ENCODE peak calls at places on chromosomes 6 and 20, in nine cellular contexts. A is Peyer's patch, P is heart left ventricle, I is lower leg skin, H is GM12891, J is adrenal gland, C is breast epithelium, L is IMR-90, K is HCT116. T is an unnamed sample.

GRCh38 chr6:7213416-7213815 is 99.6 kb downstream of the SSR1 start:
- DNase-seq in L (no peak), A (no peak), H (no peak), K (no peak), I (no peak), C (no peak), P (no peak), J (no peak), T (no peak)

GRCh38 chr20:7257719-7258466 is 490.4 kb downstream of the BMP2 start:
- DNase-seq in C (no peak), P (peak), H (no peak), K (no peak), L (no peak), J (no peak), A (no peak), I (no peak), T (no peak)

GRCh38 chr20:11813106-11813890 is 104.4 kb upstream of the BTBD3 start:
- DNase-seq in K (no peak), L (no peak), A (no peak), C (no peak), J (no peak), H (no peak), I (no peak), P (no peak), T (no peak)

GRCh38 chr6:13526718-13527668 is 39.6 kb upstream of the GFOD1 start:
- DNase-seq in H (peak), P (peak), J (no peak), C (no peak), K (no peak), I (peak), A (peak), L (no peak), T (no peak)

GRCh38 chr20:45052698-45053440 is 48.1 kb downstream of the KCNS1 start:
- DNase-seq in H (peak), I (no peak), P (no peak), C (no peak), L (peak), K (no peak), A (no peak), J (no peak), T (no peak)

GRCh38 chr6:158819213-158819976 is at the start of gene EZR:
- DNase-seq in K (peak), C (peak), I (peak), A (peak), J (peak), P (peak), H (peak), L (peak), T (peak)

GRCh38 chr6:36095497-36096391 is 34.6 kb upstream of the MAPK13 start:
- DNase-seq in I (no peak), A (peak), K (no peak), L (no peak), H (no peak), J (no peak), C (no peak), P (no peak), T (no peak)

GRCh38 chr6:45327956-45328522 is at the start of gene RUNX2:
- DNase-seq in L (peak), K (no peak), J (no peak), I (no peak), H (no peak), A (no peak), P (no peak), C (no peak), T (no peak)

GRCh38 chr6:89675949-89676753 is 37.6 kb upstream of the LYRM2 start:
- DNase-seq in A (no peak), K (no peak), J (no peak), L (peak), H (no peak), I (no peak), C (no peak), P (no peak), T (no peak)

GRCh38 chr6:108476381-108476780 is 84.3 kb upstream of the FOXO3 start:
- DNase-seq in J (no peak), K (no peak), H (no peak), I (no peak), A (no peak), C (no peak), L (no peak), P (no peak), T (no peak)

GRCh38 chr6:87251725-87252124 is 70.7 kb upstream of the SMIM8 start:
- DNase-seq in K (no peak), L (no peak), H (no peak), C (no peak), I (no peak), J (no peak), P (no peak), A (no peak), T (no peak)

GRCh38 chr6:41768545-41769308 is 11.0 kb downstream of the FRS3 start:
- DNase-seq in L (no peak), J (no peak), C (no peak), I (no peak), A (no peak), P (no peak), K (no peak), H (no peak), T (no peak)

GRCh38 chr6:103327079-103327478 is 1532.6 kb downstream of the HACE1 start:
- DNase-seq in C (no peak), L (no peak), A (no peak), J (no peak), P (no peak), I (no peak), K (no peak), H (no peak), T (no peak)

GRCh38 chr6:116244284-116244683 is 9.6 kb downstream of the TSPYL4 start:
- DNase-seq in A (no peak), C (no peak), P (no peak), I (no peak), L (no peak), J (no peak), K (no peak), H (no peak), T (no peak)

GRCh38 chr20:47198254-47198671 is 158.2 kb downstream of the ZMYND8 start:
- DNase-seq in K (no peak), J (no peak), A (no peak), C (no peak), L (peak), P (no peak), I (no peak), H (no peak), T (no peak)

GRCh38 chr6:163750436-163751031 is 336.0 kb downstream of the QKI start:
- DNase-seq in P (no peak), A (no peak), I (no peak), L (no peak), C (no peak), J (no peak), H (no peak), K (no peak), T (no peak)

GRCh38 chr20:36106606-36107005 is 47.9 kb upstream of the EPB41L1 start:
- DNase-seq in C (no peak), L (no peak), K (no peak), I (no peak), A (no peak), J (no peak), P (no peak), H (no peak), T (no peak)

GRCh38 chr20:57902478-57902877 is 192.7 kb upstream of the PMEPA1 start:
- DNase-seq in H (no peak), J (no peak), I (no peak), K (no peak), C (no peak), P (no peak), A (no peak), L (peak), T (peak)

GRCh38 chr6:139981066-139981624 is 606.7 kb upstream of the CITED2 start:
- DNase-seq in J (no peak), H (no peak), L (no peak), P (no peak), C (no peak), I (no peak), A (no peak), K (no peak), T (no peak)

GRCh38 chr20:39700527-39700926 is 738.4 kb downstream of the DHX35 start:
- DNase-seq in P (no peak), J (no peak), C (no peak), A (no peak), H (no peak), L (no peak), I (no peak), K (no peak), T (no peak)

GRCh38 chr20:7410150-7410549 is 530.1 kb downstream of the HAO1 start:
- DNase-seq in K (no peak), L (no peak), H (no peak), A (no peak), I (no peak), J (no peak), P (no peak), C (no peak), T (no peak)

GRCh38 chr6:21538186-21538798 is 55.3 kb upstream of the SOX4 start:
- DNase-seq in K (no peak), I (no peak), A (no peak), L (peak), J (no peak), H (no peak), C (no peak), P (no peak), T (peak)

GRCh38 chr20:13449868-13450441 is 188.8 kb downstream of the TASP1 start:
- DNase-seq in P (no peak), C (no peak), A (no peak), L (peak), J (no peak), I (no peak), K (no peak), H (no peak), T (no peak)

GRCh38 chr6:11263185-11263817 is 30.8 kb upstream of the NEDD9 start:
- DNase-seq in I (peak), L (peak), A (peak), P (peak), J (no peak), C (peak), K (no peak), H (no peak), T (peak)

GRCh38 chr6:90110971-90111370 is 185.7 kb downstream of the BACH2 start:
- DNase-seq in H (no peak), K (no peak), C (no peak), J (no peak), P (no peak), L (no peak), A (no peak), I (no peak), T (no peak)

GRCh38 chr20:47927385-47927851 is 142.1 kb upstream of the SULF2 start:
- DNase-seq in C (peak), P (no peak), L (peak), H (no peak), J (no peak), K (no peak), A (no peak), I (no peak), T (no peak)

GRCh38 chr6:1162367-1163275 is 149.3 kb upstream of the FOXQ1 start:
- DNase-seq in C (no peak), J (no peak), L (peak), K (no peak), P (no peak), H (no peak), A (no peak), I (no peak), T (no peak)

GRCh38 chr6:14995966-14996602 is 249.8 kb upstream of the JARID2 start:
- DNase-seq in H (no peak), I (no peak), K (no peak), A (no peak), C (no peak), P (no peak), L (no peak), J (no peak), T (no peak)

GRCh38 chr20:32463642-32464400 is 105.7 kb downstream of the ASXL1 start:
- DNase-seq in P (no peak), I (no peak), K (no peak), A (peak), H (no peak), J (no peak), C (peak), L (no peak), T (no peak)

GRCh38 chr6:122048570-122048969 is 350.9 kb upstream of the HSF2 start:
- DNase-seq in L (peak), A (no peak), P (no peak), K (no peak), J (no peak), I (no peak), H (no peak), C (no peak), T (no peak)

GRCh38 chr20:49859807-49860206 is 47.2 kb downstream of the SLC9A8 start:
- DNase-seq in C (peak), K (no peak), A (no peak), L (no peak), P (no peak), J (no peak), I (no peak), H (no peak), T (peak)

GRCh38 chr6:26197736-26198625 is 110.8 kb downstream of the HFE start:
- DNase-seq in P (no peak), A (peak), I (no peak), L (peak), J (no peak), C (peak), H (no peak), K (peak), T (no peak)

GRCh38 chr6:144317736-144318135 is 32.6 kb downstream of the UTRN start:
- DNase-seq in J (no peak), K (no peak), L (peak), I (no peak), A (no peak), C (no peak), H (no peak), P (no peak), T (no peak)

GRCh38 chr6:163761491-163761890 is 347.0 kb downstream of the QKI start:
- DNase-seq in A (no peak), I (no peak), H (no peak), J (no peak), K (no peak), C (no peak), L (peak), P (no peak), T (no peak)

GRCh38 chr6:17867880-17868279 is 119.6 kb downstream of the KIF13A start:
- DNase-seq in A (no peak), J (no peak), H (no peak), P (no peak), L (peak), C (no peak), I (no peak), K (no peak), T (no peak)

GRCh38 chr20:40562031-40562430 is 127.0 kb downstream of the MAFB start:
- DNase-seq in I (no peak), C (no peak), K (no peak), P (no peak), H (no peak), L (no peak), A (peak), J (no peak), T (no peak)

GRCh38 chr20:3309226-3309625 is 70.2 kb upstream of the SLC4A11 start:
- DNase-seq in A (no peak), K (no peak), L (no peak), H (no peak), P (no peak), J (no peak), I (no peak), C (no peak), T (no peak)
- TF ChIP-seq POLR2A in A (no peak), K (no peak), L (no peak), H (no peak), P (no peak), J (no peak), I (no peak), C (no peak), T (no peak)

GRCh38 chr6:27836080-27836782 is 76.0 kb downstream of the OR2B2 start:
- DNase-seq in J (no peak), L (no peak), A (no peak), P (no peak), H (no peak), K (no peak), I (no peak), C (no peak), T (no peak)

GRCh38 chr6:27837636-27838512 is 74.3 kb downstream of the OR2B2 start:
- DNase-seq in C (peak), J (peak), H (peak), I (peak), L (peak), P (peak), A (peak), K (peak), T (peak)

GRCh38 chr6:27839303-27840081 is 72.7 kb downstream of the OR2B2 start:
- DNase-seq in P (no peak), H (no peak), C (no peak), J (peak), A (peak), K (no peak), L (peak), I (no peak), T (peak)

GRCh38 chr6:27834879-27835549 is 77.2 kb downstream of the OR2B2 start:
- DNase-seq in K (no peak), C (no peak), A (no peak), H (no peak), L (no peak), J (no peak), P (no peak), I (no peak), T (no peak)

GRCh38 chr6:27836783-27837635 is 75.2 kb downstream of the OR2B2 start:
- DNase-seq in J (peak), L (peak), I (peak), H (no peak), A (peak), K (peak), C (no peak), P (peak), T (no peak)
- TF ChIP-seq POLR2A in J (no peak), L (peak), I (no peak), H (peak), A (peak), K (peak), C (no peak), P (peak), T (peak)

DNA sequence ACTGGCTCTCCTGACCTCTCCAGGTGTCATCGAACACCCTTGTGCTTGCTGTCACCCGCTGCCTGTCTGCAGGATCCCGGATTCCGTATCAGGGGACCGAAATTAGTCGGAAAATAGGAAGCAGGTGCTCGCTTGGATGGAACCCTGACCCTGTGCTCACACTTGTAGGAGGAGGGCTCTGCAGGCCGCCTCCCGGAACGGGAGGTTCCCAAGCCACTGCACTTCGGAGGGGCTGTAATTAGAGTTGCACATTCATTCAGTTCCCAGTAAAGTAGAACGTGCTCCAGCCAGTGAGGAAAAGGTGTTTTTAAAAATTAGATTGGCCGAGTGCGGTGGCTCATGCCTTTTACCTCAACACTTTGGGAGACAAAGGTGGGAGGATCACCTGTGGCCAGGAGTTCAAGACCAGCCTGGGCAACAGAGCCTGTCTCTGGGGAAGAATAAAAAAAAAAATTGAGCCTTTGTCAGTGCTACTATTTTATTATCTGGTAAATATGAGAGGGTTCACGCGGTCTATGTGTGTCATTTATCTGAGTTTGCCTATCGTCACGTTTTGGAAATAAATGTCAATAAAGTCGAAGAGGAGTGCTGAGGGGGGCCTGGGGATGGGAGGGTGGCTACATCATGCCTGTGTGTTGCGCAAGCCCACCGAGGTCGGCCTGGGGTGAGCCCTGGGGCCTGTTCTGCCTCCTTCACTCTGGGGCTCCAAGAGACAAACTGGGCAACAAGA is 1.5 kb upstream of the GMEB2 start:
- DNase-seq in I (no peak), K (peak), H (no peak), C (peak), L (peak), A (peak), J (peak), P (peak), T (no peak)
- TF ChIP-seq POLR2A in I (no peak), K (peak), H (no peak), C (no peak), L (no peak), A (no peak), J (peak), P (no peak), T (peak)

GRCh38 chr6:44128020-44128917 is 915 bp downstream of the TMEM63B start:
- DNase-seq in I (peak), P (peak), J (peak), A (peak), L (no peak), C (peak), K (no peak), H (peak), T (peak)

GRCh38 chr6:44123544-44123943 is 3.7 kb downstream of the MRPL14 start:
- DNase-seq in P (no peak), C (no peak), I (no peak), A (no peak), K (no peak), J (no peak), L (no peak), H (no peak), T (no peak)

GRCh38 chr6:44129841-44130322 is 2.5 kb downstream of the TMEM63B start:
- DNase-seq in C (no peak), K (no peak), I (no peak), P (no peak), L (no peak), A (no peak), H (no peak), J (no peak), T (no peak)

GRCh38 chr6:44127186-44128019 is at the start of the genes MRPL14 and TMEM63B:
- DNase-seq in I (peak), C (peak), J (peak), L (peak), A (peak), H (peak), K (peak), P (peak), T (peak)

GRCh38 chr6:44126320-44127149 is 717 bp downstream of the MRPL14 start:
- DNase-seq in I (peak), H (peak), P (peak), L (peak), K (no peak), J (peak), A (peak), C (peak), T (peak)
- TF ChIP-seq POLR2A in I (no peak), H (peak), P (no peak), L (peak), K (no peak), J (no peak), A (peak), C (no peak), T (no peak)

T was measured in H54.